ENCODE peak calls at places on chromosomes 1 and 21, in six cellular contexts. D is fibroblast of lung, H is aorta, K is tibial nerve, U is A549, P is psoas muscle. M is an unnamed sample. For H3K4me1, the result is how much of the 10 kb centered on the place peaks cover.

GRCh38 chr1:168180148-168180524 is 1.4 kb downstream of the TIPRL start:
- DNase-seq in D (no peak), H (no peak), U (no peak), K (no peak), P (no peak), M (peak)

GRCh38 chr1:221478050-221478949 is 263.6 kb downstream of the DUSP10 start:
- DNase-seq in P (peak), H (peak), D (peak), U (peak), K (peak), M (peak)

GRCh38 chr1:16677552-16678423 is 11.0 kb upstream of the RNU1-3 start:
- DNase-seq in K (no peak), U (peak), P (no peak), D (peak), H (peak), M (peak)

GRCh38 chr1:163844393-163844948 is 522.7 kb downstream of the NUF2 start:
- DNase-seq in K (no peak), U (no peak), D (peak), P (no peak), H (no peak), M (no peak)

GRCh38 chr1:95554408-95554807 is 320.4 kb downstream of the RWDD3 start:
- DNase-seq in P (no peak), H (no peak), K (no peak), U (no peak), D (no peak), M (no peak)

GRCh38 chr1:88068407-88068806 is 615.7 kb upstream of the PKN2 start:
- DNase-seq in U (no peak), H (no peak), K (no peak), D (no peak), P (no peak), M (no peak)

GRCh38 chr1:67792756-67793475 is 40.4 kb downstream of the GNG12 start:
- DNase-seq in P (no peak), U (no peak), D (no peak), H (no peak), K (no peak), M (no peak)

GRCh38 chr21:31501921-31502320 is 157.6 kb upstream of the SOD1 start:
- DNase-seq in K (no peak), H (no peak), P (no peak), U (no peak), D (no peak), M (no peak)

GRCh38 chr1:224851850-224852261 is 77.6 kb upstream of the DNAH14 start:
- DNase-seq in D (no peak), P (no peak), U (no peak), H (no peak), K (no peak), M (no peak)

GRCh38 chr1:160702100-160702499 is 9.5 kb downstream of the CD48 start:
- DNase-seq in U (no peak), K (no peak), P (no peak), H (no peak), D (no peak), M (no peak)

GRCh38 chr1:172470149-172470548 is 26.3 kb upstream of the PIGC start:
- DNase-seq in K (no peak), H (no peak), P (no peak), U (peak), D (no peak), M (no peak)

GRCh38 chr1:37471345-37472231 is 2.8 kb upstream of the ZC3H12A start:
- DNase-seq in D (peak), K (peak), U (peak), P (peak), H (peak), M (peak)

GRCh38 chr21:45847870-45848269 is 133.7 kb upstream of the COL6A1 start:
- DNase-seq in K (no peak), U (no peak), P (no peak), H (no peak), D (no peak), M (no peak)

GRCh38 chr1:2791027-2791760 is 10.3 kb downstream of the TTC34 start:
- DNase-seq in K (no peak), D (no peak), U (no peak), H (no peak), P (peak), M (no peak)

DNA sequence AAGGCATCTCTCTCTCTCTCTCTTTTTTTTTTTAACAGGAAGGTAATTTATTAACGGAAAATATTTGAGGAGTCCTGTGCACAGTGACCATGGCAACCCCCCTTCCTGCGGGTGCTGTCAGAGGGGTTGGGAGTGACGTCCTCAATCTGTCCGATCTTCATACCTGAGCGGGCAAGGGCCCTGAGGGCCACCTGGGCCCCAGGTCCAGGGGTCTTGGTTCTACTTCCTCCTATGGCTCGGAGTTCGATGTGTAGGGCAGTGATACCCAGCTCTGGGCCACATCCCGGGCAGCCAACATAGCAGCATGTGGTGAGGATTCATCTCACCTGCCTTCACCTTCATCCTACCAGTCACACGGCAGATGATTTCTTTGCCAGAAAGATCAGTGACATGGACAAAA is 11.0 kb downstream of the MAPKAPK2 start:
- DNase-seq in D (no peak), K (no peak), U (no peak), P (no peak), H (no peak), M (no peak)
- H3K4me1 ChIP-seq in D (under half), K (under half), U (half or more), P (half or more), H (under half), M (under half)

GRCh38 chr1:44807364-44808062 is 362 bp upstream of the DYNLT4 start:
- DNase-seq in P (peak), K (peak), U (peak), H (peak), D (peak), M (peak)
- H3K4me1 ChIP-seq in P (under half), K (under half), U (half or more), H (under half), D (half or more), M (under half)

DNA sequence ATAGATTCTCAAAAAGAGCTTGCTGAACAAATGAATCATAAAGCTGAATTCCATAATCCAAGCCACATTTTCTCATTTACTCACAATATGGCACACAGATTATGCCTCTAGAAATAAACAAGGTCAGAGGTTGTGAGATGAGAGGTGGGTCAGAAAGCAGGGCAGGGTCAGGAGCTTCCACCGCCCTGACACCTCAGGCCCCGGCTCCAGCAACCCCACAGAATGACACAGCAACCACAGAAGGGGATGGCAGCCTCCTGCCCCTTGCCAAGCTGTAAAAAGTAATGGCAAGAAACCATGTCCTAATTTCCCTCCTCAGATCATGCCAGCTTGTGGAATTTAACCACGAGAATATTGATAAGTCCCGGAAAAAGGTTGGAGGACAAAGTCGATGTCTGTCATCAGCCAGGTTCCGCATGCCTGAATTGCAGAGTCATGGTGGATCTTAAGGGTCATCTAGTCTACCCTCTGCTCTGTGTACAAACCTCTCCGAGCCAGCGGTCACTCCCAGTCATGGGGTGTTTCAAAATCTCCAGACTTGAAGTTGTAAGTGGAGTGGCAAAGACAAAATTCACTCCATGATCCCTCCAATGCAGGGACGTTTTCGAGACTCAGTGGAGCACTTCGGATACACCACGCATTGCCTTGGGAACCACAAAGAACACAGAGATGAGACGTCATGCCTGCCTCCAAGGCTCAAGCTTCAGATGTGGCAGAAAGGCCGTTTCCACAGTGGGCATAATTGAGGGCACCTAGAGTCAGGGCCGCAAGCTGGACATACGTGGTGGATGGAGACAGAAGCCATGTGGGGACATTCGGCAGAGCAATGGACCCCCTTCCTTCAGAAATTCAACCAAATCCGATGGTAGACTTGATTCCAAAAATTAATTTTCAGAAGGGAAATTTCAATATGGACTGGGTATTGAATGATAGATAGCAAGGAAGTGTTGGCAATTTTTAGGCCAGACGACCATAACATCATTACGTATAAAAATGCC is 254.0 kb downstream of the TOMM20 start:
- DNase-seq in U (peak), D (no peak), H (no peak), K (no peak), P (no peak), M (no peak)
- H3K4me1 ChIP-seq in U (under half), D (under half), H (under half), K (under half), P (under half), M (under half)

GRCh38 chr1:907611-908451 is 15.9 kb upstream of the SAMD11 start:
- DNase-seq in U (no peak), D (no peak), K (peak), H (peak), P (peak), M (peak)
- H3K4me1 ChIP-seq in U (half or more), D (under half), K (under half), H (under half), P (under half), M (under half)

GRCh38 chr1:52632732-52633290 is at the start of gene SHISAL2A:
- DNase-seq in H (peak), U (no peak), K (no peak), D (peak), P (peak), M (peak)

GRCh38 chr1:52634111-52634510 is 1.1 kb downstream of the SHISAL2A start:
- DNase-seq in K (no peak), H (no peak), D (no peak), U (no peak), P (no peak), M (no peak)

GRCh38 chr1:52635321-52636089 is 2.5 kb downstream of the SHISAL2A start:
- DNase-seq in D (no peak), H (no peak), U (no peak), K (no peak), P (no peak), M (peak)

GRCh38 chr1:52631759-52632331 is 1.1 kb upstream of the SHISAL2A start:
- DNase-seq in D (no peak), K (no peak), U (no peak), P (no peak), H (no peak), M (no peak)

GRCh38 chr1:52633291-52633754 is 355 bp downstream of the SHISAL2A start:
- DNase-seq in D (no peak), H (no peak), P (peak), U (no peak), K (no peak), M (no peak)
- H3K4me1 ChIP-seq in D (under half), H (under half), P (under half), U (under half), K (under half), M (under half)

GRCh38 chr1:223713546-223714420 is 1.4 kb downstream of the CAPN2 start:
- DNase-seq in U (no peak), H (no peak), D (no peak), K (no peak), P (no peak), M (peak)
- H3K4me1 ChIP-seq in U (half or more), H (under half), D (under half), K (under half), P (under half), M (under half)

DNA sequence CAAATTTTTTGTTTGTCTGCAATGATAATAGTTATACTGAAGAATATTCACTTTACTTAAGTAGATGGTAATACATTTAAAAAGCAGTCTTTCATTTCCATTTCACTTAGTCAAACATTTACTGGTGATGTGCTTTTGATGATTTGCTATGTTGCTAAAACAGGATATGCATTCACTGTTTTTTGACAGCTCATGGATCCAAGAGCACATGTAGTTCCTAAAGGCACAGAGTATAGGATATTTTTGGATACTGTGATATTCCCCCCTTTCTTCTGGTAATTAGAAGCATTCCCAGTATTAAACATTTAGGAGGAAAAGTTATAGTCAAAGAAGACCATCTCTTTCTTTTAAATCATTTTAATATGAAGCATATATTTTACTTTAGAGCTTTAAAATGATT is 45.9 kb downstream of the RAP1A start:
- DNase-seq in H (no peak), U (no peak), D (no peak), K (no peak), P (no peak), M (no peak)
- H3K4me1 ChIP-seq in H (under half), U (under half), D (under half), K (under half), P (under half), M (under half)

M was measured in colonic mucosa.